ENCODE peak calls at places on chromosomes 3 and 15, in nine cellular contexts. J, G, I, O, P, D, N, K and F are unnamed samples.

GRCh38 chr15:91884604-91885003 is 31.1 kb downstream of the SLCO3A1 start:
- DNase-seq in P (no peak), D (no peak), N (no peak), I (no peak), O (no peak), G (no peak), K (no peak), J (no peak), F (no peak)

GRCh38 chr3:188469228-188469885 is 315.4 kb downstream of the LPP start:
- DNase-seq in K (no peak), O (peak; percentile 53), G (no peak), N (no peak), J (no peak), D (no peak), P (no peak), I (no peak), F (no peak)

GRCh38 chr3:150351398-150351797 is 56.7 kb upstream of the TSC22D2 start:
- DNase-seq in P (no peak), K (no peak), J (no peak), G (no peak), O (no peak), D (no peak), I (no peak), N (no peak), F (no peak)

GRCh38 chr15:89514596-89515406 is 18.4 kb upstream of the RHCG start:
- DNase-seq in N (no peak), K (no peak), I (no peak), J (no peak), D (no peak), O (no peak), G (no peak), P (no peak), F (no peak)

GRCh38 chr3:28347374-28348285 is 891 bp upstream of the ZCWPW2 start:
- DNase-seq in J (peak; percentile 2), N (peak; percentile 17), O (peak; percentile 78), K (no peak), D (no peak), G (no peak), P (no peak), I (no peak), F (peak; percentile 18)

GRCh38 chr15:99931703-99932603 is 198.7 kb upstream of the LYSMD4 start:
- DNase-seq in P (no peak), O (no peak), D (no peak), I (no peak), N (no peak), J (no peak), K (no peak), G (no peak), F (peak; percentile 83)

GRCh38 chr15:90265271-90266060 is at the start of gene NGRN:
- DNase-seq in O (peak; percentile 90), G (peak; percentile 85), K (peak; percentile 89), D (peak; percentile 92), J (peak; percentile 88), P (peak; percentile 96), I (peak; percentile 90), N (peak; percentile 78), F (peak; percentile 97)

GRCh38 chr15:31328425-31328998 is 1.9 kb downstream of the KLF13 start:
- DNase-seq in D (no peak), I (no peak), J (peak; percentile 70), O (peak; percentile 31), P (peak; percentile 87), K (peak; percentile 49), N (no peak), G (peak; percentile 77), F (no peak)

GRCh38 chr15:81106560-81106959 is 27.5 kb upstream of the CFAP161 start:
- DNase-seq in O (peak; percentile 83), J (peak; percentile 65), P (no peak), N (peak; percentile 8), D (peak; percentile 32), K (peak; percentile 49), I (peak; percentile 69), G (no peak), F (peak; percentile 65)